ENCODE peak calls at places on chromosomes 4 and X, in six cellular contexts. Y, S, D, O, N and P are unnamed samples.

GRCh38 chr4:138697771-138698170 is 317.8 kb upstream of the NOCT start:
- DNase-seq in D (no peak), Y (no peak), N (no peak), S (no peak), O (no peak), P (no peak)

GRCh38 chr4:146522862-146523205 is 1.1 kb upstream of the SLC10A7 start:
- DNase-seq in O (no peak), Y (no peak), N (no peak), S (no peak), D (peak; percentile 32), P (no peak)

GRCh38 chr4:8350841-8351461 is 81.4 kb downstream of the HTRA3 start:
- DNase-seq in N (no peak), S (no peak), O (no peak), Y (peak; percentile 10), D (no peak), P (no peak)

GRCh38 chrX:82666355-82666754 is 841.7 kb upstream of the POU3F4 start:
- DNase-seq in Y (no peak), D (peak; percentile 26), N (no peak), O (no peak), S (no peak), P (no peak)

GRCh38 chrX:19629541-19629940 is 114.2 kb upstream of the MAP3K15 start:
- DNase-seq in S (no peak), N (no peak), D (no peak), O (no peak), Y (no peak), P (no peak)

GRCh38 chr4:77349361-77349760 is 192.4 kb downstream of the CCNG2 start:
- DNase-seq in S (no peak), Y (no peak), N (no peak), D (no peak), O (no peak), P (no peak)

GRCh38 chrX:51852621-51853020 is 40.8 kb upstream of the MAGED1 start:
- DNase-seq in N (no peak), O (no peak), Y (no peak), S (no peak), D (peak; percentile 46), P (no peak)

GRCh38 chr4:59217910-59218631 is 1982.1 kb upstream of the ADGRL3 start:
- DNase-seq in N (no peak), S (no peak), O (no peak), Y (no peak), D (no peak), P (no peak)

GRCh38 chr4:40848981-40849380 is 99.2 kb downstream of the NSUN7 start:
- DNase-seq in Y (no peak), O (no peak), S (no peak), D (no peak), N (no peak), P (peak; percentile 19)

GRCh38 chrX:153771686-153772607 is 7.9 kb downstream of the PLXNB3 start:
- DNase-seq in Y (peak; percentile 7), O (peak; percentile 4), S (no peak), N (no peak), D (no peak), P (no peak)

GRCh38 chr4:52028970-52029369 is 8.8 kb upstream of the LRRC66 start:
- DNase-seq in S (no peak), O (no peak), Y (no peak), D (no peak), N (peak; percentile 47), P (no peak)

GRCh38 chr4:6331468-6331867 is 61.8 kb downstream of the WFS1 start:
- DNase-seq in Y (no peak), S (no peak), D (no peak), O (no peak), N (no peak), P (no peak)

GRCh38 chr4:80831383-80832361 is 198.8 kb upstream of the BMP3 start:
- DNase-seq in Y (no peak), S (no peak), D (no peak), O (no peak), N (peak; percentile 11), P (peak; percentile 10)

GRCh38 chr4:153467154-153467896 is 1.2 kb downstream of the TMEM131L start:
- DNase-seq in S (no peak), O (peak; percentile 94), D (peak; percentile 83), Y (peak; percentile 64), N (peak; percentile 30), P (no peak)

GRCh38 chr4:122798101-122798500 is 28.5 kb upstream of the FGF2 start:
- DNase-seq in Y (no peak), O (no peak), N (peak; percentile 88), S (peak; percentile 47), D (peak; percentile 69), P (peak; percentile 95)

GRCh38 chr4:100935090-100935489 is 412.2 kb downstream of the PPP3CA start:
- DNase-seq in N (peak; percentile 11), Y (no peak), O (no peak), S (peak; percentile 24), D (peak; percentile 14), P (no peak)

GRCh38 chr4:7638463-7638862 is 203.7 kb upstream of the PSAPL1 start:
- DNase-seq in N (no peak), O (no peak), D (no peak), Y (no peak), S (no peak), P (no peak)

GRCh38 chr4:140052050-140052449 is 101.9 kb downstream of the MAML3 start:
- DNase-seq in S (no peak), N (peak; percentile 68), O (no peak), D (peak; percentile 50), Y (peak; percentile 40), P (peak; percentile 23)

GRCh38 chrX:107769581-107770317 is 5.8 kb downstream of the TSC22D3 start:
- DNase-seq in O (no peak), Y (no peak), N (no peak), D (no peak), S (no peak), P (no peak)

GRCh38 chr4:169238445-169238844 is 32.3 kb downstream of the SH3RF1 start:
- DNase-seq in S (no peak), D (no peak), N (peak; percentile 25), O (no peak), Y (no peak), P (no peak)

GRCh38 chrX:109783712-109784109 is 50.7 kb upstream of the ACSL4 start:
- DNase-seq in N (no peak), O (no peak), D (no peak), Y (no peak), S (no peak), P (no peak)

GRCh38 chr4:7929530-7929951 is 10.1 kb downstream of the AFAP1 start:
- DNase-seq in O (no peak), D (peak; percentile 74), S (no peak), N (peak; percentile 62), Y (no peak), P (no peak)

GRCh38 chr4:157043131-157043530 is 32.8 kb upstream of the GLRB start:
- DNase-seq in D (peak; percentile 66), S (peak; percentile 20), N (peak; percentile 23), Y (no peak), O (no peak), P (no peak)

GRCh38 chr4:4845027-4845426 is 14.4 kb upstream of the MSX1 start:
- DNase-seq in S (no peak), N (no peak), D (no peak), Y (no peak), O (no peak), P (no peak)